ENCODE peak calls at places on chromosome 9, in seven cellular contexts. U is cardiac muscle cell, V is keratinocyte, A is uterus, C is osteocyte, K is fibroblast of pulmonary artery, T is right lobe of liver. D is an unnamed sample.

GRCh38 chr9:128765499-128765898 is 6.2 kb downstream of the ZER1 start:
- DNase-seq in K (no peak), V (no peak), U (no peak), C (no peak), T (no peak), A (no peak), D (no peak)

GRCh38 chr9:76365028-76365427 is 29.2 kb downstream of the RFK start:
- DNase-seq in T (no peak), K (peak), V (no peak), C (no peak), A (no peak), U (no peak), D (no peak)

GRCh38 chr9:106310782-106311181 is 552.2 kb upstream of the ZNF462 start:
- DNase-seq in T (no peak), V (no peak), K (no peak), A (no peak), U (no peak), C (no peak), D (no peak)

GRCh38 chr9:90175865-90176264 is 466.8 kb downstream of the DIRAS2 start:
- DNase-seq in V (no peak), U (no peak), K (no peak), C (no peak), T (no peak), A (no peak), D (no peak)

GRCh38 chr9:79969866-79970265 is 398.1 kb downstream of the TLE4 start:
- DNase-seq in U (no peak), K (no peak), C (no peak), T (no peak), V (no peak), A (no peak), D (no peak)

GRCh38 chr9:129737479-129738269 is 15.2 kb downstream of the PTGES start:
- DNase-seq in C (peak), K (peak), U (peak), V (no peak), A (peak), T (peak), D (peak)

GRCh38 chr9:132589148-132590036 is 7.0 kb downstream of the BARHL1 start:
- DNase-seq in U (no peak), T (peak), V (no peak), K (no peak), A (no peak), C (no peak), D (no peak)

GRCh38 chr9:86075132-86075807 is 24.1 kb downstream of the GOLM1 start:
- DNase-seq in T (no peak), U (no peak), K (no peak), C (no peak), V (no peak), A (no peak), D (no peak)

GRCh38 chr9:133492061-133493021 is 13.4 kb upstream of the SLC2A6 start:
- DNase-seq in C (no peak), K (no peak), A (no peak), T (no peak), U (no peak), V (no peak), D (no peak)

GRCh38 chr9:77218612-77219011 is 41.3 kb downstream of the VPS13A start:
- DNase-seq in K (peak), V (no peak), C (no peak), U (no peak), A (no peak), T (no peak), D (no peak)

GRCh38 chr9:112273826-112274225 is 59.6 kb downstream of the PTBP3 start:
- DNase-seq in C (no peak), K (no peak), V (no peak), T (no peak), U (no peak), A (no peak), D (no peak)

GRCh38 chr9:131432050-131432449 is 38.2 kb downstream of the PRRC2B start:
- DNase-seq in V (peak), U (no peak), K (no peak), A (no peak), C (no peak), T (no peak), D (no peak)

GRCh38 chr9:3963266-3964019 is 336.4 kb downstream of the GLIS3 start:
- DNase-seq in A (peak), T (no peak), C (no peak), V (no peak), U (no peak), K (peak), D (peak)

GRCh38 chr9:110606179-110606578 is 26.6 kb upstream of the SVEP1 start:
- DNase-seq in V (no peak), A (no peak), U (no peak), T (no peak), K (peak), C (no peak), D (no peak)

GRCh38 chr9:134554011-134554749 is 87.4 kb upstream of the COL5A1 start:
- DNase-seq in U (no peak), T (no peak), V (no peak), A (no peak), K (no peak), C (no peak), D (no peak)

GRCh38 chr9:124658165-124659017 is 112.7 kb downstream of the NR6A1 start:
- DNase-seq in A (peak), U (peak), C (peak), V (peak), T (peak), K (peak), D (no peak)

GRCh38 chr9:138022121-138022741 is 144.6 kb downstream of the CACNA1B start:
- DNase-seq in T (peak), V (no peak), C (peak), A (no peak), K (peak), U (peak), D (no peak)

DNA sequence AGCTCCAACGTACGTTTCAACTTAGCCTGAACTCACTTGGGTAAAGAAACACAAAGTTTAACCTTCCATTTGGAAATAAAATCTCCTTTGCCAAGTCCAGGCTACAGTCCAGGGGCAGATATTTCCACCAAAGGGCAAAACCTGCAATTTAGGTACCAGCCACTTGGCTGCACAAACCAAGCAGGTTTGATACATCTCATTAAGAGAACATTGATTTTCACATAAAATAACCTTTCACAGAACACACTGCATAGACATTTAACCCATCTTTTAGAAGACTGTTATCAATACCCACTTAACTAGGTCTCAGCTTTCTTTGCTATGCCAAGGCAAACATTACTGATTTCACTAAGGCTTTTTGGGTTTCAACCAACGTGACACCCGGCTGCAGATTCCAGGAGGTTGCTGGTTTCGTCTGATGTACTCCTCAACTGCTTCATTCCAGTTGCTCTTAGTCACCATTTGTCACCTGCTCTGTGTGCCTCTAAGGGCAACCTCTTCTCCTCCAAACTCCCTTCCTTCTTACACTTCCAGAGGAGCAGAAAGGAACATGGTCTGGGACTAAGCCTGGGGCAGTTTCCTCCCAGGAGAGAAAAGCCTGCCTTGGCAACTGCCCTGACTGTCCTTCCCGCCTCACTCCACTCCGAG is 67.1 kb downstream of the EPB41L4B start:
- DNase-seq in V (no peak), C (no peak), K (peak), T (no peak), U (no peak), A (no peak), D (no peak)
- TF ChIP-seq CTCF in V (peak), C (no peak), K (no peak), T (peak), U (no peak), A (no peak), D (no peak)

GRCh38 chr9:136975624-136976023 is 1.7 kb upstream of the PTGDS start:
- DNase-seq in A (no peak), U (no peak), V (no peak), T (no peak), K (no peak), C (no peak), D (no peak)
- TF ChIP-seq CTCF in A (no peak), U (peak), V (peak), T (no peak), K (no peak), C (no peak), D (no peak)

GRCh38 chr9:28971881-28972280 is 1398.6 kb upstream of the C9orf72 start:
- DNase-seq in A (no peak), T (no peak), V (no peak), U (no peak), C (no peak), K (no peak), D (no peak)
- TF ChIP-seq CTCF in A (no peak), T (no peak), V (no peak), U (no peak), C (no peak), K (no peak), D (no peak)

GRCh38 chr9:91750343-91750742 is 199.7 kb downstream of the ROR2 start:
- DNase-seq in C (no peak), V (no peak), T (no peak), U (no peak), A (no peak), K (no peak), D (no peak)
- TF ChIP-seq CTCF in C (peak), V (peak), T (no peak), U (no peak), A (no peak), K (no peak), D (no peak)

DNA sequence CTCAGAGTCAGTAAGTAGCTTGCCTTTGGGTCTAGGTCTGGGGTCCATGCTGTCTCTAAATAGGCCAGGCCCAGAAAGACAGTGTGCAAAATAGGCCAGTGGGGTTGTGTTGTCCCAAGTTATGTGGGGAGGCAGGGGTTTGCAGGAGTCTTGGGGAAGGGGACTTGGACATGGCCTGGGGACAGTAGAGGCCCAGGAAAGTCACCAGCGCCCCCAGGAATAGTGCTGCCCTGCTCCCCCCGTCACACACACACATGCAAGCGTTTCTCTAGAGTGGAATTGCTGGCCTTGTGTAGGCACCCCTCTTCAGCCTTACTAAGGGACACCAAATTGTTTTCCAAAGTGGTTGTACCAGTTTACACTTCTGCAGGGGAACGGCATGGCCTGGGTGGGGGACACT is 227.5 kb downstream of the PBX3 start:
- DNase-seq in T (no peak), A (no peak), V (no peak), U (no peak), C (peak), K (no peak), D (no peak)
- TF ChIP-seq CTCF in T (no peak), A (no peak), V (no peak), U (no peak), C (no peak), K (no peak), D (no peak)

GRCh38 chr9:83655433-83655832 is 32.5 kb downstream of the IDNK start:
- DNase-seq in A (no peak), C (no peak), V (no peak), U (no peak), T (no peak), K (no peak), D (no peak)

GRCh38 chr9:83646500-83647239 is 23.7 kb downstream of the IDNK start:
- DNase-seq in A (no peak), T (no peak), C (no peak), U (peak), K (no peak), V (no peak), D (no peak)

GRCh38 chr9:83651558-83651957 is 28.6 kb downstream of the IDNK start:
- DNase-seq in T (no peak), K (no peak), V (no peak), U (no peak), C (no peak), A (no peak), D (no peak)

GRCh38 chr9:83649080-83649479 is 26.1 kb downstream of the IDNK start:
- DNase-seq in A (peak), T (peak), K (peak), C (no peak), V (no peak), U (peak), D (peak)

DNA sequence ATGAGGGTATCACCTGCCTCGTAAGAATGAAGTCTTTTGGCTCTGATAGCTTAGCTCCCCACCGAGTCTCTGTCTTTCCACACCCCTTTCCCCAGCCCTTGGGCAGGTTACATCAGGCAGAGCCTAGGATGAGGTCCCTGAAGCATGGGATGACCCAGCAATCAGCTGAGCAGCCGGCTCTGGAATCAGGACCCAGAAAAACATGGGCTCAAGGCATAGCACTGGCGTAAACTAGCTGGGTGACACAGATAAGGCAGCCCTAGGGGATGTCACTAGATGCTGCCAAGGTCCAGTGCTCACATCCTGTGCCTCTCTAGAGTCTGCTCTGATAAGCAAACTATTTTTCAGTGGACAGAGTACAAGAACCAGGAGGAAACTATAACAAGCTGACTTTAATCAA is 26.6 kb downstream of the IDNK start:
- DNase-seq in K (no peak), V (no peak), C (no peak), U (no peak), A (no peak), T (no peak), D (no peak)
- TF ChIP-seq CTCF in K (no peak), V (no peak), C (no peak), U (no peak), A (no peak), T (no peak), D (no peak)

GRCh38 chr9:108416321-108416720 is 439.5 kb downstream of the ACTL7B start:
- DNase-seq in U (no peak), A (no peak), K (peak), V (no peak), T (no peak), C (no peak), D (no peak)
- TF ChIP-seq CTCF in U (no peak), A (no peak), K (no peak), V (peak), T (peak), C (no peak), D (no peak)

D was measured in omental fat pad.